ENCODE peak calls at places on chromosomes 3 and 15, in five cellular contexts. S is substantia nigra; H is heart left ventricle; F is stimulated activated CD4-positive, alpha-beta T cell treated with anti-CD3 and anti-CD28 coated beads, TNF-alpha, amount 100 ng/mL, for 1 hour; X is HTR-8/SVneo. R is an unnamed sample.

GRCh38 chr15:83207622-83208356 is at the start of gene HDGFL3:
- DNase-seq in S (peak), H (peak), F (peak), X (peak), R (no peak)

GRCh38 chr3:132343018-132343612 is 25.9 kb downstream of the ACP3 start:
- DNase-seq in S (no peak), H (no peak), F (no peak), X (peak), R (peak)

GRCh38 chr3:45225465-45226205 is 452 bp downstream of the TMEM158 start:
- DNase-seq in S (no peak), H (peak), F (peak), X (no peak), R (no peak)

GRCh38 chr3:150547045-150547753 is 612 bp downstream of the EIF2A start:
- DNase-seq in S (no peak), H (no peak), F (no peak), X (peak), R (no peak)

GRCh38 chr15:68631621-68632051 is 52.8 kb downstream of the CORO2B start:
- DNase-seq in S (no peak), H (peak), F (no peak), X (no peak), R (no peak)

GRCh38 chr3:58597770-58598310 is 20.6 kb upstream of the FAM107A start:
- DNase-seq in S (no peak), H (no peak), F (no peak), X (no peak), R (no peak)

GRCh38 chr15:43989938-43990337 is 163.1 kb downstream of the WDR76 start:
- DNase-seq in S (no peak), H (no peak), F (no peak), X (no peak), R (no peak)

GRCh38 chr15:41577863-41578735 is 19.1 kb downstream of the TYRO3 start:
- DNase-seq in S (peak), H (no peak), F (no peak), X (no peak), R (no peak)

GRCh38 chr15:101044625-101045235 is 125.6 kb downstream of the LRRK1 start:
- DNase-seq in S (no peak), H (peak), F (no peak), X (no peak), R (no peak)

GRCh38 chr3:191066669-191067068 is 132.4 kb upstream of the OSTN start:
- DNase-seq in S (no peak), H (no peak), F (no peak), X (no peak), R (no peak)

GRCh38 chr15:70096215-70096974 is 1.3 kb downstream of the TLE3 start:
- DNase-seq in S (no peak), H (peak), F (peak), X (peak), R (no peak)

GRCh38 chr3:195876297-195877031 is 31.9 kb downstream of the TNK2 start:
- DNase-seq in S (no peak), H (no peak), F (no peak), X (no peak), R (no peak)

GRCh38 chr15:70430029-70430428 is 332.3 kb upstream of the TLE3 start:
- DNase-seq in S (no peak), H (no peak), F (no peak), X (no peak), R (no peak)

GRCh38 chr3:64008952-64009351 is 14.3 kb downstream of the PSMD6 start:
- DNase-seq in S (no peak), H (no peak), F (no peak), X (no peak), R (no peak)

R was measured in COLO829.